ENCODE peak calls at places on chromosomes 12 and 14, in five cellular contexts. H is NCI-H2029 treated with DMSO at 0.1 percent for 48 hours; W is NCI-H748 treated with DMSO at 0.1 percent for 48 hours; V is fibroblast of the conjunctiva; R is CD8-positive, alpha-beta memory T cell. X is an unnamed sample.
A peak's percentile ranks its signal among the peaks of the same experiment; 100 is the strongest.

GRCh38 chr14:64673748-64674147 is 30.5 kb upstream of the PLEKHG3 start:
- DNase-seq in H (no peak), W (no peak), V (no peak), R (peak; percentile 73), X (peak; percentile 50)

GRCh38 chr12:91778938-91779400 is 366.7 kb downstream of the BTG1 start:
- DNase-seq in H (no peak), W (no peak), V (peak; percentile 57), R (no peak), X (peak; percentile 3)

GRCh38 chr14:68525516-68525915 is 267.4 kb downstream of the ZFP36L1 start:
- DNase-seq in H (no peak), W (no peak), V (no peak), R (no peak), X (no peak)

GRCh38 chr12:107320031-107320928 is 226.9 kb upstream of the CRY1 start:
- DNase-seq in H (peak; percentile 20), W (peak; percentile 69), V (no peak), R (peak; percentile 72), X (peak; percentile 51)

GRCh38 chr12:57611116-57611809 is at the start of gene ARHGEF25:
- DNase-seq in H (no peak), W (peak; percentile 54), V (no peak), R (no peak), X (no peak)

GRCh38 chr14:69154779-69155178 is 1.9 kb upstream of the DCAF5 start:
- DNase-seq in H (no peak), W (no peak), V (no peak), R (no peak), X (no peak)

GRCh38 chr12:402127-402456 is 648 bp downstream of the CCDC77 start:
- DNase-seq in H (no peak), W (no peak), V (peak; percentile 18), R (no peak), X (no peak)

GRCh38 chr12:94100254-94100653 is 48.1 kb upstream of the PLXNC1 start:
- DNase-seq in H (no peak), W (no peak), V (peak; percentile 31), R (no peak), X (no peak)

GRCh38 chr12:92133795-92134637 is 11.6 kb downstream of the BTG1 start:
- DNase-seq in H (no peak), W (peak; percentile 10), V (no peak), R (no peak), X (no peak)

X was measured in effector memory CD4-positive, alpha-beta T cell.